ENCODE peak calls at places on chromosomes 16 and 17, in four cellular contexts. Q, J, L and C are unnamed samples.
A peak's percentile ranks its signal among the peaks of the same experiment; 100 is the strongest.

GRCh38 chr16:26993511-26993910 is 73.2 kb upstream of the C16orf82 start:
- DNase-seq in Q (no peak), J (no peak), L (no peak), C (no peak)

GRCh38 chr17:10357768-10358167 is 15.0 kb downstream of the MYH13 start:
- DNase-seq in Q (no peak), J (no peak), L (peak; percentile 27), C (peak; percentile 31)

GRCh38 chr16:75029854-75030253 is 31.0 kb downstream of the ZNRF1 start:
- DNase-seq in Q (peak; percentile 13), J (no peak), L (no peak), C (no peak)

GRCh38 chr17:48052956-48053757 is 5.0 kb downstream of the NFE2L1 start:
- DNase-seq in Q (peak; percentile 77), J (no peak), L (peak; percentile 80), C (no peak)

GRCh38 chr17:50689251-50689650 is 18.5 kb downstream of the ANKRD40 start:
- DNase-seq in Q (no peak), J (no peak), L (no peak), C (no peak)

GRCh38 chr16:2270588-2271470 is 2.9 kb upstream of the RNPS1 start:
- DNase-seq in Q (no peak), J (no peak), L (no peak), C (no peak)

GRCh38 chr17:38656959-38657823 is 17.6 kb downstream of the EPOP start:
- DNase-seq in Q (peak; percentile 99), J (no peak), L (no peak), C (no peak)

GRCh38 chr17:65017375-65017774 is 39.2 kb downstream of the GNA13 start:
- DNase-seq in Q (peak; percentile 53), J (no peak), L (no peak), C (no peak)

GRCh38 chr16:87657621-87658192 is 55.4 kb downstream of the JPH3 start:
- DNase-seq in Q (peak; percentile 40), J (no peak), L (no peak), C (peak; percentile 59)

GRCh38 chr17:4908711-4909496 is 6.0 kb upstream of the CHRNE start:
- DNase-seq in Q (peak; percentile 92), J (peak; percentile 31), L (peak; percentile 91), C (peak; percentile 92)

GRCh38 chr16:66714659-66715307 is 18.2 kb upstream of the CMTM4 start:
- DNase-seq in Q (no peak), J (no peak), L (peak; percentile 46), C (no peak)

GRCh38 chr16:75074920-75075687 is 41.5 kb downstream of the LDHD start:
- DNase-seq in Q (no peak), J (peak; percentile 96), L (no peak), C (no peak)

GRCh38 chr16:58010886-58011285 is 9.7 kb downstream of the USB1 start:
- DNase-seq in Q (no peak), J (no peak), L (no peak), C (no peak)

GRCh38 chr16:364091-364490 is 6.2 kb downstream of the MRPL28 start:
- DNase-seq in Q (no peak), J (no peak), L (peak; percentile 57), C (no peak)

GRCh38 chr17:47735536-47736011 is 2.5 kb downstream of the TBX21 start:
- DNase-seq in Q (no peak), J (peak; percentile 59), L (peak; percentile 12), C (no peak)

GRCh38 chr16:397135-397661 is at the start of gene NME4:
- DNase-seq in Q (no peak), J (no peak), L (peak; percentile 86), C (no peak)

GRCh38 chr16:86443508-86444130 is 66.7 kb upstream of the FOXF1 start:
- DNase-seq in Q (no peak), J (no peak), L (no peak), C (no peak)

GRCh38 chr16:88815901-88816589 is 4.3 kb upstream of the APRT start:
- DNase-seq in Q (peak; percentile 35), J (no peak), L (peak; percentile 86), C (peak; percentile 37)

GRCh38 chr16:22671301-22672076 is 142.5 kb upstream of the HS3ST2 start:
- DNase-seq in Q (no peak), J (no peak), L (no peak), C (no peak)

GRCh38 chr17:55818451-55819375 is 67.9 kb downstream of the PCTP start:
- DNase-seq in Q (no peak), J (no peak), L (no peak), C (no peak)

GRCh38 chr17:51703364-51704341 is 443.3 kb downstream of the UTP18 start:
- DNase-seq in Q (no peak), J (no peak), L (no peak), C (no peak)

GRCh38 chr17:40311575-40311974 is 2.6 kb downstream of the RARA start:
- DNase-seq in Q (no peak), J (no peak), L (no peak), C (no peak)

GRCh38 chr17:1590031-1590746 is 27.6 kb upstream of the PITPNA start:
- DNase-seq in Q (peak; percentile 90), J (no peak), L (no peak), C (peak; percentile 90)

GRCh38 chr17:57482657-57483056 is 226.3 kb downstream of the MSI2 start:
- DNase-seq in Q (no peak), J (no peak), L (no peak), C (no peak)

GRCh38 chr17:9900019-9900594 is 5.0 kb downstream of the RCVRN start:
- DNase-seq in Q (no peak), J (no peak), L (no peak), C (no peak)

GRCh38 chr17:2289878-2290478 is 13.6 kb downstream of the SMG6 start:
- DNase-seq in Q (no peak), J (no peak), L (no peak), C (no peak)

GRCh38 chr16:88419790-88420189 is 33.3 kb upstream of the ZFPM1 start:
- DNase-seq in Q (no peak), J (no peak), L (no peak), C (no peak)

GRCh38 chr16:56610017-56610608 is 1.7 kb downstream of the MT2A start:
- DNase-seq in Q (peak; percentile 35), J (peak; percentile 55), L (no peak), C (peak; percentile 21)

GRCh38 chr17:68391561-68392268 is 65.6 kb downstream of the WIPI1 start:
- DNase-seq in Q (peak; percentile 84), J (no peak), L (no peak), C (no peak)

GRCh38 chr17:48194097-48194550 is 86.6 kb downstream of the SNX11 start:
- DNase-seq in Q (no peak), J (no peak), L (no peak), C (peak; percentile 41)

GRCh38 chr17:65564793-65565192 is 3.3 kb upstream of the AXIN2 start:
- DNase-seq in Q (peak; percentile 83), J (no peak), L (peak; percentile 76), C (no peak)

GRCh38 chr17:57605734-57606105 is 139.4 kb downstream of the CCDC182 start:
- DNase-seq in Q (no peak), J (no peak), L (no peak), C (no peak)

GRCh38 chr17:12730421-12730820 is 58.9 kb upstream of the ARHGAP44 start:
- DNase-seq in Q (no peak), J (no peak), L (no peak), C (no peak)

GRCh38 chr17:12727076-12727750 is 61.5 kb downstream of the MYOCD start:
- DNase-seq in Q (no peak), J (no peak), L (no peak), C (peak; percentile 16)

GRCh38 chr17:12730931-12731521 is 58.3 kb upstream of the ARHGAP44 start:
- DNase-seq in Q (no peak), J (no peak), L (no peak), C (peak; percentile 56)

GRCh38 chr17:12727881-12728280 is 61.4 kb upstream of the ARHGAP44 start:
- DNase-seq in Q (no peak), J (no peak), L (no peak), C (no peak)

DNA sequence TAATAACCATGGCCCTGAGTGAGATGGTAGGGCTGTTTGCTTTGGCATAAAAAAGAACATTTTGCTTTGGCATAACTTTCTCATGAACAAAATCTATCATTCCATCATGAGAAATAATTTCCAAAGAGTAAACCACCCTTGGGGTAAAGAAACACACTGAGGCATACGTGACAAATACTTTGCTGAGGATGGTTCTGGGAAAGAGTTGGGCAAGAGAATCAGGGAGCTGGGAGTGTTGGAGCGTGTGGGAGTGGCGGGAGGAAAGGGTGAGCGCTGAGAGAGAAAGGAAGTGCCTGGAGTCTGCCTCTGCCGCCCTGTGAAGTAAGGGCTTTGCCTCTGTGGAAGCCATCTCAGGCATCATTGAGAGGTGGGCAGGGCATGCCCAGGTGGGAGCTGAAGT is 60.2 kb upstream of the ARHGAP44 start:
- DNase-seq in Q (no peak), J (no peak), L (no peak), C (no peak)
- TF ChIP-seq PBX3 in Q (no peak), J (no peak), L (no peak), C (no peak)

GRCh38 chr17:15742051-15742795 is 10.1 kb downstream of the TBC1D26 start:
- DNase-seq in Q (no peak), J (no peak), L (no peak), C (no peak)

GRCh38 chr17:15741624-15742023 is 9.5 kb downstream of the TBC1D26 start:
- DNase-seq in Q (no peak), J (no peak), L (no peak), C (no peak)

GRCh38 chr17:15742921-15743320 is 10.8 kb downstream of the TBC1D26 start:
- DNase-seq in Q (no peak), J (no peak), L (no peak), C (no peak)

GRCh38 chr17:15740570-15741120 is 8.6 kb downstream of the TBC1D26 start:
- DNase-seq in Q (no peak), J (no peak), L (no peak), C (no peak)

GRCh38 chr17:15738066-15738465 is 6.0 kb downstream of the TBC1D26 start:
- DNase-seq in Q (no peak), J (no peak), L (no peak), C (no peak)
- TF ChIP-seq CHD2 in Q (no peak), J (no peak), L (no peak), C (no peak)

DNA sequence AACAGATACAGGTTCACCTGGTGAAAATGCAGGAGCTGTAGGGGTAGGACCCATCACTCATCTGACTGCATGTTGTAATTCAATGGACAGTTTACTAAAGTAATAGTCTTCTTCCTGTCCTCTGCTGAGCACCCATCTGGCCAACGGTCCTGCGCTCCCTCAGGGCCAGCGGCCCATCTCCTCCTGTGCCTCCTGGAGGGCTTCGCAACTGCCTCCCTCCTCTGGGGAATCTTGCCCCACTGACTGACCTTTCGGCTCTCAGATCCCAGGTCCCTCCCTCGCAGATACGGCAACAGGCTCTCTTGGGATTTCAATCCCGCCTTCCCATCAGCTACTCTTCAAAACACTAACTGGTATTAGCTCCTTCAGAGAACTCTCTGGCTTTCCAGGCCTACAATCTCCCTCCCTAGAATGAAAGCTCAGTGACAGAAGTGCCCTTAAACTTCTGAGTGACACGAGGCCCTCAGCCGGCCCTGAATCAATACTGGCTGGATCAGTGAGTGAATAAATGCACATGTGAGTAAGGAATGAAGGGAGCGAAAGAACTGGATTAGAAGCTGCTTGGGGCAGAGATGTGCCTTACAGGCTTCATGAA is 1.3 kb downstream of the PEMT start:
- DNase-seq in Q (no peak), J (no peak), L (no peak), C (no peak)
- TF ChIP-seq PBX3 in Q (no peak), J (no peak), L (no peak), C (no peak)

GRCh38 chr16:49889725-49890397 is 33.9 kb upstream of the ZNF423 start:
- DNase-seq in Q (no peak), J (no peak), L (no peak), C (no peak)
- TF ChIP-seq CHD2 in Q (no peak), J (no peak), L (no peak), C (no peak)

GRCh38 chr17:80574496-80574895 is 29.9 kb downstream of the RPTOR start:
- DNase-seq in Q (no peak), J (no peak), L (no peak), C (no peak)
- TF ChIP-seq PBX3 in Q (no peak), J (no peak), L (no peak), C (no peak)